ENCODE peak calls at places on chromosome 1, in seven cellular contexts. J, Y, G, F, M, C and X are unnamed samples.

GRCh38 chr1:71276466-71276865 is 195.6 kb upstream of the ZRANB2 start:
- DNase-seq in F (no peak), G (no peak), C (no peak), M (no peak), Y (no peak), J (no peak), X (no peak)

GRCh38 chr1:214720561-214720960 is 117.6 kb downstream of the CENPF start:
- DNase-seq in G (no peak), Y (no peak), M (no peak), C (no peak), J (no peak), F (no peak), X (no peak)

GRCh38 chr1:7278827-7279752 is 492.0 kb upstream of the VAMP3 start:
- DNase-seq in J (no peak), M (no peak), Y (no peak), G (no peak), F (no peak), C (no peak), X (no peak)

GRCh38 chr1:1085911-1086841 is 12.1 kb upstream of the RNF223 start:
- DNase-seq in F (peak), C (no peak), G (no peak), Y (no peak), M (no peak), J (no peak), X (no peak)

GRCh38 chr1:44681905-44682900 is 7.7 kb downstream of the ARMH1 start:
- DNase-seq in M (no peak), G (no peak), J (no peak), F (no peak), Y (no peak), C (peak), X (no peak)

GRCh38 chr1:232891656-232892317 is 58.6 kb upstream of the NTPCR start:
- DNase-seq in C (no peak), M (no peak), G (no peak), Y (no peak), J (no peak), F (no peak), X (no peak)

GRCh38 chr1:156841289-156841855 is 17.5 kb downstream of the INSRR start:
- DNase-seq in G (no peak), C (no peak), Y (no peak), J (no peak), M (no peak), F (no peak), X (no peak)

GRCh38 chr1:91924146-91924545 is 25.1 kb upstream of the BRDT start:
- DNase-seq in J (no peak), C (no peak), M (no peak), Y (no peak), G (no peak), F (no peak), X (no peak)

GRCh38 chr1:59500970-59501742 is 204.3 kb downstream of the FGGY start:
- DNase-seq in C (no peak), J (no peak), Y (no peak), M (no peak), G (no peak), F (no peak), X (no peak)

GRCh38 chr1:54866801-54867716 is 19.9 kb downstream of the DHCR24 start:
- DNase-seq in J (no peak), C (peak), Y (no peak), G (no peak), M (no peak), F (no peak), X (no peak)

GRCh38 chr1:212667223-212668139 is 32.2 kb downstream of the BATF3 start:
- DNase-seq in C (peak), M (peak), Y (peak), G (no peak), J (no peak), F (peak), X (no peak)

GRCh38 chr1:110185181-110185580 is 24.9 kb upstream of the KCNC4 start:
- DNase-seq in G (no peak), C (no peak), M (no peak), J (no peak), F (no peak), Y (no peak), X (no peak)

GRCh38 chr1:216293673-216294072 is 129.6 kb downstream of the USH2A start:
- DNase-seq in M (no peak), G (no peak), J (no peak), C (no peak), F (no peak), Y (no peak), X (no peak)

GRCh38 chr1:78171736-78172590 is 126.2 kb downstream of the GIPC2 start:
- DNase-seq in Y (no peak), G (no peak), M (no peak), J (no peak), C (no peak), F (no peak), X (no peak)

GRCh38 chr1:18907021-18907913 is 4.9 kb upstream of the ALDH4A1 start:
- DNase-seq in C (peak), J (no peak), Y (peak), G (no peak), M (peak), F (peak), X (no peak)

GRCh38 chr1:225777058-225777582 is 506 bp upstream of the SRP9 start:
- DNase-seq in Y (no peak), C (no peak), F (no peak), M (no peak), G (no peak), J (no peak), X (no peak)

GRCh38 chr1:107820797-107821196 is 144.2 kb downstream of the VAV3 start:
- DNase-seq in C (no peak), M (no peak), J (no peak), F (no peak), G (no peak), Y (no peak), X (no peak)

GRCh38 chr1:198679535-198680173 is 40.8 kb downstream of the PTPRC start:
- DNase-seq in Y (no peak), C (no peak), F (no peak), G (no peak), M (no peak), J (no peak), X (no peak)

GRCh38 chr1:63799810-63800209 is 26.0 kb downstream of the ROR1 start:
- DNase-seq in G (no peak), F (peak), J (no peak), M (no peak), Y (no peak), C (no peak), X (no peak)

GRCh38 chr1:92791487-92792058 is 6.7 kb upstream of the EVI5 start:
- DNase-seq in Y (peak), G (no peak), J (no peak), M (no peak), C (no peak), F (no peak), X (no peak)

GRCh38 chr1:109898842-109899241 is 11.8 kb upstream of the CSF1 start:
- DNase-seq in M (no peak), C (no peak), Y (peak), J (no peak), G (no peak), F (no peak), X (no peak)

GRCh38 chr1:2970311-2971145 is 50.7 kb upstream of the ACTRT2 start:
- DNase-seq in F (no peak), M (no peak), J (no peak), C (no peak), G (no peak), Y (no peak), X (no peak)

GRCh38 chr1:2971146-2971501 is 50.1 kb upstream of the ACTRT2 start:
- DNase-seq in M (no peak), J (no peak), Y (no peak), G (no peak), F (no peak), C (no peak), X (no peak)

GRCh38 chr1:2968471-2968881 is 52.8 kb upstream of the ACTRT2 start:
- DNase-seq in Y (no peak), J (no peak), F (no peak), G (no peak), C (peak), M (no peak), X (no peak)

GRCh38 chr1:2969011-2969869 is 52.0 kb upstream of the ACTRT2 start:
- DNase-seq in F (no peak), C (no peak), J (no peak), M (no peak), Y (no peak), G (no peak), X (no peak)

GRCh38 chr1:2969870-2970291 is 51.4 kb upstream of the ACTRT2 start:
- DNase-seq in J (no peak), C (no peak), F (no peak), M (no peak), Y (no peak), G (no peak), X (no peak)
- TF ChIP-seq SIN3A in J (no peak), C (no peak), F (no peak), M (no peak), Y (no peak), G (no peak), X (no peak)

GRCh38 chr1:5646486-5646885 is 345.7 kb downstream of the NPHP4 start:
- DNase-seq in G (no peak), J (no peak), F (no peak), Y (peak), C (peak), M (no peak), X (no peak)
- TF ChIP-seq SIN3A in G (no peak), J (no peak), F (no peak), Y (no peak), C (no peak), M (no peak), X (no peak)

GRCh38 chr1:111420377-111420776 is 7.2 kb downstream of the OVGP1 start:
- DNase-seq in C (no peak), M (no peak), Y (no peak), G (no peak), F (no peak), J (no peak), X (no peak)

GRCh38 chr1:111417755-111418154 is 9.8 kb downstream of the OVGP1 start:
- DNase-seq in M (no peak), Y (no peak), G (no peak), C (peak), J (no peak), F (no peak), X (no peak)

GRCh38 chr1:111424281-111424680 is 3.3 kb downstream of the OVGP1 start:
- DNase-seq in G (no peak), C (no peak), Y (no peak), J (no peak), M (no peak), F (no peak), X (no peak)

GRCh38 chr1:111419037-111419436 is 8.5 kb downstream of the OVGP1 start:
- DNase-seq in M (no peak), Y (no peak), G (no peak), J (no peak), F (no peak), C (no peak), X (no peak)

GRCh38 chr1:111422546-111423391 is 4.8 kb downstream of the OVGP1 start:
- DNase-seq in Y (no peak), C (peak), G (no peak), F (no peak), J (no peak), M (no peak), X (no peak)
- TF ChIP-seq SIN3A in Y (no peak), C (no peak), G (no peak), F (no peak), J (no peak), M (no peak), X (no peak)

DNA sequence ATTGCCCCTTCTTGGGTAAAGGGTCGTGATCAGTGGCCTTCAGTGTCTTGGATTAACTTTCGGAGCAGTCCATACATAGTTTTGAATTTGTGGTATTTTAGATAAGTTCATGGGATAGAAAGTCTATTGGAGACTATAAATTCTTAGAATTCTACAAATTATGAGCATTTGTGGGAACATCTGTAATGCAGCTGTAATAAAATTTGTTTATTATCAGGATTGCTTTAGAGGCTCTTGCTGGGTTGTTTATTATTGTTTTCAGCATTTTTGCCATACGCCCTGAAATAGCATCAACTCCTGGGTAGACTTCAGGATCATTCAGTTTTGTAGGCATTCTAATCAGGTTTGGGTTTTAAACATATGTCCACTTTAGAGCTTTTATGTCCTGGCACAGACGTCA is 16.1 kb downstream of the LAMC1 start:
- DNase-seq in M (no peak), F (peak), G (no peak), C (no peak), Y (no peak), J (no peak), X (no peak)
- TF ChIP-seq SIN3A in M (no peak), F (no peak), G (no peak), C (no peak), Y (no peak), J (no peak), X (no peak)

DNA sequence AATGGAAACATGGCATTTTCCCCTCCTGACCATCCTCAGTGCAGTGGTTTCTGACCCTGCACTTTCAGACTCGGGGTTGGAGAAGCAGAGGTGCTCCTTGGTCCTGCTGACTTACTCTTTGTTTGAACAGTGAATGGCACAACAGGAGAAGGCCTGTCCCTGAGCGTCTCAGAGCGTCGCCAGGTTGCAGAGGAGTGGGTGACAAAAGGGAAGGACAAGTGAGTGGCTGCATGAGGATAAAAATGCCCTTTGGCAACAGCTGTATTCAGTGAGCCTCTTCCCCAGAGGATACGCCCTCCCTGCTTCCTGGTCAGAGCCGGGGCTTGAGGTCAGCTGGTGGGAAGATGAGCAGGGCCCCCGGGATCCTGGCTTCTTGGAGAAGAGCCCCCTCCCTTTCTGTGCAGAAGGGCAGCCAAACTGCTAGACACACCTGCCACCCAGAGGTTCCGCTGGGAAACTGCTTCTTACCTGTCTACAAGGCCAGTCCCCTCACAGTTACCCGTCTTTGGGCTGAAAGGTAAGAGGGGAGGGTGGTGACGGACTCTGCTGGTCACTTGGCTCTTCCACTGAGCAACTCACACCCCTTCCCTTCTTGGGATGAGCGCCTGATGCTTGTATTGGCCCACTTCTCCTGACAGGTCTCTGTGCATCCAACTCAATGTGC is 16.6 kb downstream of the NPL start:
- DNase-seq in C (peak), G (no peak), F (peak), J (peak), M (peak), Y (peak), X (no peak)
- TF ChIP-seq SIN3A in C (no peak), G (no peak), F (no peak), J (no peak), M (no peak), Y (no peak), X (no peak)

DNA sequence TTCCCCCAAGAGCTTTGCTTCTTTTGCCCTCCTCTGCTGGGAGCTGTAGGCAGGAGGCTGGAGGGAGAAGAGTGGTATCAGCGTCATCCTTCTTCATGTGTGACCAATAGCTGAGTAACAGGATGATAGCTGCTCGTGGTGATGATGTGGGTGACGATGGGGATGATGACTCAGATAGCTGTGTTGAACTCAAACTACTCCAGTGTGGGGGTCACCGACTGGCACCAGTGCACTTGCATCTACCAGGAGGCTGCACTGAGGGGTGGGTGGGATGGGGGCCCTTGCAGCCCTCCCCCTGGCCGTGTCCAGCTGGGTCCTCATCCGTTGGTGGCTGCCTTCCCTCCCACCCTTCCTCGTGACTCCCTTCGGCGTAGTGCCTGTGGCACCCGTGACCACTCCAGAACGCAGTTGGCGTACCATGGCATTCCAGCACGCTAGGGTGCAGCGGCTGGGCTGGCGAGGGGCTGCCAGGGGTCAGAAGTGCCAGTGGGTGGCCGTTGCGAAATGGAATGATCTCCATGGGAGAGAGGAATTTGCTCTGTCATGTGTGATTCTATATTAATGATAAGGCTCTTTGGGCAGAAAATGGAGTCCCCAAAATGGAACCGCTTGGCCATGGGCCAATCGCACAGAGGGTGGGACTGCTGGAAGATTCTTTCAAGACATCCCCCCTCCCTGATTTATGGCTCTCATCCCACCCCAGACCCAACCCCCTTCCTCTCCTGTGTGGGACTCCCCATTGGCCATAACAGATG is 1.3 kb downstream of the IGFN1 start:
- DNase-seq in M (peak), F (no peak), G (no peak), J (no peak), C (no peak), Y (peak), X (peak)
- TF ChIP-seq SIN3A in M (no peak), F (no peak), G (no peak), J (no peak), C (no peak), Y (no peak), X (no peak)

DNA sequence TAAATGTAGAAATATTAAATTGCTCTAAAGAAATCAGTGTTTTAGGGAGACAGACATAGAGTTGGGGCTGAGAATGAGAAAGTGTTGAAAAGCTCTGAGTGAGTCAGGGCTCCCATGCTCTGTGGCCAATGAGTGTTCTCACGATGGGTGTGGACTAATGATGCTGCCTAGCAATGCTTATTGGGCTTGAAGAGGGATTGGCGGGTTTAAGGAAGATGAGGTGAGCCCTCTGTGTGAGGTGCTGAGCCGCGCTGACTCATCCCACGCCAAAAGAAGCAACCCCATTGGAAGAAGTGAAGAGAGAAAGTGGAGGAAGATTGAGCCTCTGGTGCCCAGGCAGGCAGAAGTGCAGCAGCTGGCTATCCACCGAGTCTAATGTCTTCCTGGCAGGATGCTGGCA is 65.1 kb upstream of the DPT start:
- DNase-seq in F (no peak), J (no peak), C (no peak), M (no peak), G (no peak), Y (peak), X (no peak)
- TF ChIP-seq SIN3A in F (no peak), J (no peak), C (no peak), M (no peak), G (no peak), Y (no peak), X (no peak)

GRCh38 chr1:88917321-88918025 is 26.1 kb upstream of the GTF2B start:
- DNase-seq in G (no peak), M (no peak), C (no peak), J (no peak), F (no peak), Y (peak), X (no peak)

GRCh38 chr1:88920845-88921244 is 29.5 kb upstream of the GTF2B start:
- DNase-seq in G (no peak), F (no peak), Y (no peak), J (no peak), M (no peak), C (peak), X (no peak)

GRCh38 chr1:88922214-88922613 is 30.8 kb upstream of the GTF2B start:
- DNase-seq in J (no peak), M (no peak), G (no peak), Y (no peak), C (no peak), F (no peak), X (no peak)

DNA sequence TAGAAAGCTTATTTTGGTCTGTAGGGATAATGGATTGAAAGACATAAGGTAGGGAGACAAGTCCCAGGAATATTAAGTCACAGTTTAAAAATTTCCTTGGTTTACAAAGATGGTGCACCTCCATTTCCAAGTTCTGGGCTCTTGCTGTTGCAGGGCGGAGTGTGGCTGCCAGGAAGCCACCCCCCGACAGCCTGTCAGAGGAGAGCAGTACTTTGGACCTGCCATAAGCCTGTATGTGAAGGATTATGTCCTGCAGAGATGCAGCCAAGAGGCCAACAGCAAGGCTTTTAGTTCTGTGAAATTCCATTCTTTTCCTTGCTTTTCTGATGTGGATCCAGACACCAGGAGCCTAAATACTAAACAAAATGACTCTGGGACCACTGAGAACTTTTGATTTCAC is 31.9 kb upstream of the GTF2B start:
- DNase-seq in Y (no peak), J (no peak), F (no peak), C (peak), G (no peak), M (no peak), X (no peak)
- TF ChIP-seq SIN3A in Y (no peak), J (no peak), F (no peak), C (no peak), G (no peak), M (no peak), X (no peak)